ENCODE peak calls at places on chromosomes 5 and 9, in nine cellular contexts. C is substantia nigra; A is NCI-H1694; I is mucosa of gallbladder; Y is endothelial cell; V is amniotic epithelial cell; B is PC-3; Q is stimulated activated CD4-positive, alpha-beta T cell treated with anti-CD3 and anti-CD28 coated beads, TNF-alpha, amount 100 ng/mL, for 24 hours; U is mesenchymal stem cell. K is an unnamed sample.

GRCh38 chr5:7394889-7395431 is 978 bp upstream of the ADCY2 start:
- DNase-seq in C (no peak), B (no peak), Y (peak), V (no peak), Q (no peak), A (no peak), U (no peak), I (no peak), K (no peak)

GRCh38 chr9:16521868-16522381 is 348.5 kb downstream of the BNC2 start:
- DNase-seq in A (peak), B (peak), C (no peak), U (peak), I (peak), V (peak), Y (no peak), Q (no peak), K (peak)

GRCh38 chr5:135353952-135354721 is 44.9 kb downstream of the MACROH2A1 start:
- DNase-seq in C (peak), V (peak), Y (no peak), A (no peak), I (no peak), B (peak), U (peak), Q (no peak), K (peak)

GRCh38 chr9:12680341-12680740 is 12.8 kb upstream of the TYRP1 start:
- DNase-seq in U (no peak), Y (no peak), A (no peak), I (no peak), V (peak), B (peak), C (no peak), Q (no peak), K (no peak)

GRCh38 chr5:113117543-113118110 is 141.0 kb downstream of the DCP2 start:
- DNase-seq in Q (no peak), B (no peak), U (peak), A (peak), Y (no peak), V (no peak), C (no peak), I (no peak), K (no peak)

GRCh38 chr9:89426389-89426961 is 71.4 kb downstream of the SEMA4D start:
- DNase-seq in A (no peak), Q (no peak), I (no peak), V (no peak), B (no peak), U (no peak), C (no peak), Y (no peak), K (no peak)

GRCh38 chr9:134679616-134680392 is 38.2 kb downstream of the COL5A1 start:
- DNase-seq in A (no peak), U (no peak), B (no peak), C (no peak), V (no peak), Y (no peak), I (no peak), Q (no peak), K (no peak)

GRCh38 chr5:10630126-10630525 is 66.3 kb downstream of the ANKRD33B start:
- DNase-seq in B (no peak), V (no peak), U (no peak), I (no peak), Q (no peak), A (no peak), Y (no peak), C (no peak), K (no peak)

GRCh38 chr9:21056931-21057330 is 20.8 kb downstream of the IFNB1 start:
- DNase-seq in Q (no peak), I (no peak), A (no peak), U (peak), C (no peak), V (peak), B (peak), Y (no peak), K (peak)

GRCh38 chr5:60792438-60792837 is 51.6 kb downstream of the ELOVL7 start:
- DNase-seq in Y (no peak), I (no peak), U (no peak), V (no peak), B (no peak), Q (no peak), C (no peak), A (no peak), K (no peak)

GRCh38 chr9:95053611-95054440 is 263.7 kb downstream of the FANCC start:
- DNase-seq in V (peak), U (peak), I (no peak), C (no peak), Y (no peak), Q (no peak), B (no peak), A (no peak), K (peak)

GRCh38 chr9:124621371-124622328 is 114.5 kb upstream of the NR5A1 start:
- DNase-seq in C (no peak), Q (no peak), V (peak), Y (no peak), B (no peak), U (peak), I (no peak), A (no peak), K (no peak)

GRCh38 chr9:125361837-125362531 is 100.4 kb downstream of the GAPVD1 start:
- DNase-seq in C (no peak), A (no peak), Q (no peak), Y (peak), I (no peak), V (peak), B (peak), U (peak), K (peak)

GRCh38 chr5:55750499-55750898 is 12.6 kb downstream of the DDX4 start:
- DNase-seq in U (no peak), Y (no peak), B (no peak), A (no peak), I (no peak), Q (no peak), C (no peak), V (no peak), K (no peak)

GRCh38 chr5:79821-80220 is 12.1 kb upstream of the PLEKHG4B start:
- DNase-seq in C (no peak), B (no peak), A (no peak), U (no peak), I (no peak), Y (no peak), Q (no peak), V (no peak), K (no peak)

GRCh38 chr5:20972419-20972925 is 984.5 kb upstream of the CDH18 start:
- DNase-seq in B (peak), U (peak), I (peak), C (peak), V (peak), A (peak), Y (peak), Q (no peak), K (peak)

GRCh38 chr5:159106569-159107282 is 7.0 kb upstream of the EBF1 start:
- DNase-seq in A (peak), Q (peak), V (peak), U (peak), C (peak), I (peak), Y (peak), B (peak), K (peak)

GRCh38 chr5:125961150-125961549 is 462.1 kb upstream of the GRAMD2B start:
- DNase-seq in A (no peak), Y (no peak), V (no peak), I (no peak), B (no peak), C (no peak), Q (no peak), U (no peak), K (no peak)

GRCh38 chr5:125005287-125005686 is 258.8 kb upstream of the ZNF608 start:
- DNase-seq in V (no peak), B (no peak), C (no peak), Q (no peak), A (no peak), I (no peak), U (no peak), Y (no peak), K (no peak)

GRCh38 chr5:112576298-112576925 is 157.3 kb upstream of the EPB41L4A start:
- DNase-seq in V (no peak), Y (no peak), C (peak), I (peak), A (no peak), Q (no peak), B (no peak), U (no peak), K (no peak)

GRCh38 chr9:129487658-129488483 is 133.0 kb downstream of the C9orf50 start:
- DNase-seq in A (no peak), Y (no peak), U (peak), V (peak), C (peak), I (peak), B (no peak), Q (no peak), K (peak)

GRCh38 chr9:76905661-76905983 is 292 bp downstream of the PRUNE2 start:
- DNase-seq in I (no peak), B (no peak), Q (no peak), U (no peak), A (no peak), Y (no peak), V (no peak), C (no peak), K (no peak)